ENCODE peak calls at places on chromosomes 12 and 14, in four cellular contexts. Q, D, Y and I are unnamed samples.

GRCh38 chr12:47768323-47768811 is 4.7 kb upstream of the SLC48A1 start:
- DNase-seq in Q (peak), D (no peak), Y (no peak), I (no peak)

GRCh38 chr14:34857689-34858449 is 17.3 kb downstream of the BAZ1A start:
- DNase-seq in Q (no peak), D (no peak), Y (no peak), I (no peak)

GRCh38 chr12:8065991-8066594 is at the start of gene C3AR1:
- DNase-seq in Q (peak), D (no peak), Y (no peak), I (no peak)

GRCh38 chr12:110684322-110684836 is 4.5 kb downstream of the HVCN1 start:
- DNase-seq in Q (peak), D (no peak), Y (no peak), I (no peak)

GRCh38 chr12:13340149-13340548 is 143.6 kb downstream of the EMP1 start:
- DNase-seq in Q (no peak), D (no peak), Y (no peak), I (no peak)

GRCh38 chr12:131442337-131442918 is 268.5 kb upstream of the SFSWAP start:
- DNase-seq in Q (no peak), D (no peak), Y (no peak), I (no peak)

GRCh38 chr12:107399061-107399460 is 286.5 kb upstream of the PWP1 start:
- DNase-seq in Q (no peak), D (no peak), Y (no peak), I (no peak)

GRCh38 chr12:108840605-108841328 is 16.6 kb downstream of the SSH1 start:
- DNase-seq in Q (no peak), D (no peak), Y (no peak), I (no peak)

GRCh38 chr12:14260011-14260993 is 105.2 kb upstream of the ATF7IP start:
- DNase-seq in Q (peak), D (peak), Y (peak), I (peak)

GRCh38 chr12:33721561-33721960 is 281.9 kb upstream of the SYT10 start:
- DNase-seq in Q (no peak), D (no peak), Y (no peak), I (no peak)

GRCh38 chr12:62006076-62006732 is 254.0 kb upstream of the USP15 start:
- DNase-seq in Q (peak), D (peak), Y (no peak), I (no peak)

GRCh38 chr14:104249092-104249491 is 110.7 kb downstream of the KIF26A start:
- DNase-seq in Q (no peak), D (no peak), Y (peak), I (peak)

GRCh38 chr12:88549929-88550328 is 30.3 kb downstream of the KITLG start:
- DNase-seq in Q (peak), D (no peak), Y (no peak), I (no peak)

GRCh38 chr12:49019435-49020317 is 1.1 kb upstream of the PRKAG1 start:
- DNase-seq in Q (peak), D (peak), Y (no peak), I (no peak)

GRCh38 chr12:85676816-85677749 is 159.1 kb downstream of the RASSF9 start:
- DNase-seq in Q (no peak), D (no peak), Y (no peak), I (no peak)

GRCh38 chr12:62581288-62582064 is 114.8 kb downstream of the MON2 start:
- DNase-seq in Q (peak), D (no peak), Y (no peak), I (no peak)

GRCh38 chr12:112308652-112309051 is 73.6 kb downstream of the HECTD4 start:
- DNase-seq in Q (no peak), D (no peak), Y (no peak), I (no peak)

GRCh38 chr12:103905730-103906349 is 24.4 kb upstream of the HSP90B1 start:
- DNase-seq in Q (no peak), D (no peak), Y (no peak), I (no peak)

GRCh38 chr12:20099395-20099976 is 268.9 kb upstream of the PDE3A start:
- DNase-seq in Q (no peak), D (no peak), Y (no peak), I (no peak)

GRCh38 chr14:74843653-74844052 is 32.3 kb downstream of the PROX2 start:
- DNase-seq in Q (peak), D (no peak), Y (no peak), I (no peak)

GRCh38 chr12:52907092-52907810 is 2.4 kb upstream of the KRT8 start:
- DNase-seq in Q (peak), D (no peak), Y (peak), I (peak)

GRCh38 chr14:55291480-55292081 is 20.4 kb downstream of the FBXO34 start:
- DNase-seq in Q (no peak), D (no peak), Y (no peak), I (no peak)
- TF ChIP-seq CTCF in Q (no peak), D (no peak), Y (no peak), I (no peak)

DNA sequence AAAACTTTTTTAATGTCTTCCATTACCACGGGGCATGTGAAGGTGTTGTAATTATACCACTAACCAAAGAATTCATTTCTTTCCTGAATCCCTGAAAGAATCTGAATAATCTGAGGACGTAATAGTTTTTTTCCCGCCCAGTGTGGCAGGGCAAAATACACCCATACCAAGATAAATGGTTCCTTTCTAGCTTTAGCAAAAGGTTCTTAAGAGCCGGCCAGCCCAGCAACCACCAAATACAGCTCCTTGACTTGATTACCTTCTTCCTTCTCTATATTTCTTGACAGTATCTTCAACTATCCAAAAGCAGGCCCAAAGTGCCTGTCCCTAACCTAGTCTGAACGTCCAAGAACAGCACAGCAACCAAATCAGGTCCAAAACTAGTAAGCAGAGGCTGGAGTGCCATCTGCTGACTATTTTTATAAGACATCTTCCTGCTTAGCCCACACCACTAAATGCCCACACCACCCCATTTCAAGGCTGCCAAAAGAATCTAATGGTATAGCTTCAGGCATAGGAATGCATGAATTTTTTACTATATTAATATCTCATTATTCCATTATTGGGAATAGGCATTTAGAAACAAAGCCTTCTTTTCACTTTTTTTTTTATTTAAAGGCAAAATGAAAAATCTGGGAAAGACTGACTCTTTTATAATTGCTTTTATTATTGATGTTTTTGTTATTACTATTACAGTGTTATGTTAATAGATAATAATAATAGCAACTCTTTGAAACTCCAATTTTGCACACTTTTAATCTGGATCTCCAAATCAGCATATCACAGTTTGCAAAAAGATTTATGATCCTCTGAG is 524.4 kb downstream of the MED13L start:
- DNase-seq in Q (peak), D (peak), Y (no peak), I (no peak)
- TF ChIP-seq CTCF in Q (peak), D (peak), Y (peak), I (peak)

DNA sequence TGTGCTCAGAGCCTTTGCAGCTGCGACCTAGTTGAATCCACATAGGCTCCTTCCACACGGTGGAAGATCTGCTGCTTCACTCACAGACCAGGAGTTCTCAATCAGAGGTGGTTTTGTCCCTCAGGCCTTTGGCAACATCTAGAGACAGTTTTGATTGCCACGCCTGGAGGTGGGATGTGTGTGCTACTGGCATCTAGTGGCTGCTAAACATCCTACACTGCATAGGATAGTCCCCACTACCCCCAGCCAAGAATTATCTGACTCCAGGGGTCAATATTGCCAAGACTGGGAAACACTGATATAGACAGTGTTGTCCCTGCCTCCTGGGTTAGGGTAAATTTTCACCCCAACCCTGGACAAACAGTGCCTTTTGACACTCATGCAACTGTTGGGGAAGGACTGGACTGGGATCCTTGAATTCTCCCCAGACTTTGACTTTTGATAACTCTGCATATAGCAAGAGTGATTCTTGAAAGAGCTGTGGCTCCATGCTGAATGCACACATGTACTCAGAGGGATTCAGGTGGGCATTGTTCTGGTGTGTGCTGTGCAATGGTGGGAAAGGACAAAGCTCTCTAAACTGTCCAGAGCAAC is 39.8 kb downstream of the BAZ2A start:
- DNase-seq in Q (peak), D (no peak), Y (no peak), I (no peak)
- TF ChIP-seq CTCF in Q (peak), D (peak), Y (peak), I (peak)

GRCh38 chr14:93184391-93185332 is at the start of the genes LYSET and MOAP1:
- DNase-seq in Q (peak), D (peak), Y (peak), I (peak)
- TF ChIP-seq CTCF in Q (peak), D (peak), Y (peak), I (peak)

GRCh38 chr14:99659333-99659741 is 14.4 kb downstream of the HHIPL1 start:
- DNase-seq in Q (no peak), D (peak), Y (no peak), I (no peak)
- TF ChIP-seq CTCF in Q (no peak), D (no peak), Y (no peak), I (peak)

DNA sequence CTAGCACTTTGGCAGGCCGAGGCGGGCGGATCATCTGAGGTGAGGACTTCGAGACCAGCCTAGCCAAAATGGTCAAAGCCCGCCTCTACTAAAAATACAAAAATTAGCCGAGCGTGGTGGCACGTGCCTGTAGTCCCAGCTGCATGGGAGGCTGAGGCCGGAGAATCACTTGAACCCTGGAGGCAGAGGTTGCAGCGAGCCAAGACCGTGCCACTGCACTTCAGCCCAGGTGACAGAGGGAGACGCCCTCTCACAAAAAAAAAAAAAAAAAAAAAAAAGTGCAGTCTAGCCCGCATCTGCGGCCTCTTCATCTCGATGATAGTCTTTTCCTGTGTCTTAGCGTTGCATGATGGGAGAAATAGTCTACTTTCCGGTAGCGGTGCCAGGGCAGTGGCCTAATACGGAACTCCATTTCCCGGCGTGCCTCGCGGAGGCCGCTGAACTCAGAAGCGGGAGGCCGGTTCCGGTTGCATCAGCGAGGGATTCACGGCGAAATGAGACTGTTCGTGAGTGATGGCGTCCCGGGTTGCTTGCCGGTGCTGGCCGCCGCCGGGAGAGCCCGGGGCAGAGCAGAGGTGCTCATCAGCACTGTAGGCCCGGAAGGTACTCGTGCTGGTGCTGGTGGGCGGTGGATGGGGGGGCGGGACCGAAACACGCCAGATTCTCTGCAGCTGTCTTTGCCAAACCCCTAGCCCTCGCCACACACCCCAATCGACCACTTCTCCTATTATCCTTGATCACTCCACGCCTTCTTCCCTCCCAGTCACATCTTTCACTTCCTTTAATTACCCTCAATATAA is at the start of gene MARS1:
- DNase-seq in Q (peak), D (peak), Y (peak), I (peak)
- TF ChIP-seq CTCF in Q (no peak), D (no peak), Y (no peak), I (no peak)

GRCh38 chr12:94141892-94142291 is 6.5 kb upstream of the PLXNC1 start:
- DNase-seq in Q (no peak), D (no peak), Y (no peak), I (no peak)

GRCh38 chr12:94143444-94143843 is 4.9 kb upstream of the PLXNC1 start:
- DNase-seq in Q (no peak), D (no peak), Y (no peak), I (no peak)

GRCh38 chr12:94139816-94140215 is 8.6 kb upstream of the PLXNC1 start:
- DNase-seq in Q (no peak), D (no peak), Y (no peak), I (no peak)

GRCh38 chr12:94141004-94141764 is 7.2 kb upstream of the PLXNC1 start:
- DNase-seq in Q (no peak), D (no peak), Y (no peak), I (no peak)

GRCh38 chr12:94140556-94140955 is 7.8 kb upstream of the PLXNC1 start:
- DNase-seq in Q (peak), D (peak), Y (peak), I (no peak)
- TF ChIP-seq CTCF in Q (peak), D (peak), Y (peak), I (peak)

GRCh38 chr12:75953312-75953906 is 78.2 kb downstream of the PHLDA1 start:
- DNase-seq in Q (peak), D (no peak), Y (no peak), I (no peak)
- TF ChIP-seq CTCF in Q (no peak), D (no peak), Y (no peak), I (no peak)